ENCODE peak calls at places on chromosomes 16 and 17, in seven cellular contexts. One of them, this sample, is unnamed. For H3K4me1, the result is how much of the 10 kb centered on the place peaks cover.

GRCh38 chr16:83433201-83433600 is 374.6 kb upstream of the HSBP1 start:
- DNase-seq in uterus: no peak
- DNase-seq in A673: no peak
- DNase-seq in cardiac muscle cell: no peak
- DNase-seq in breast epithelium: no peak
- DNase-seq in GM23338: no peak
- DNase-seq in stomach: no peak
- DNase-seq in this sample: no peak

GRCh38 chr17:13806023-13806553 is 204.4 kb upstream of the HS3ST3A1 start:
- DNase-seq in cardiac muscle cell: no peak
- DNase-seq in GM23338: no peak
- DNase-seq in breast epithelium: no peak
- DNase-seq in stomach: no peak
- DNase-seq in uterus: no peak
- DNase-seq in A673: no peak
- DNase-seq in this sample: no peak

GRCh38 chr17:81193051-81193410 is 27.0 kb upstream of the AATK start:
- DNase-seq in uterus: no peak
- DNase-seq in breast epithelium: no peak
- DNase-seq in cardiac muscle cell: no peak
- DNase-seq in GM23338: no peak
- DNase-seq in A673: no peak
- DNase-seq in stomach: no peak
- DNase-seq in this sample: no peak

GRCh38 chr17:80619535-80620235 is 75.0 kb downstream of the RPTOR start:
- DNase-seq in cardiac muscle cell: no peak
- DNase-seq in GM23338: no peak
- DNase-seq in stomach: no peak
- DNase-seq in A673: no peak
- DNase-seq in uterus: no peak
- DNase-seq in breast epithelium: no peak
- DNase-seq in this sample: no peak

GRCh38 chr16:62041401-62041800 is 5.2 kb upstream of the CDH8 start:
- DNase-seq in breast epithelium: no peak
- DNase-seq in stomach: no peak
- DNase-seq in A673: peak
- DNase-seq in GM23338: peak
- DNase-seq in uterus: no peak
- DNase-seq in cardiac muscle cell: peak
- DNase-seq in this sample: no peak

GRCh38 chr16:2531696-2532493 is 687 bp upstream of the CEMP1 start:
- DNase-seq in breast epithelium: peak
- DNase-seq in uterus: peak
- DNase-seq in A673: peak
- DNase-seq in GM23338: peak
- DNase-seq in stomach: peak
- DNase-seq in cardiac muscle cell: peak
- DNase-seq in this sample: peak

GRCh38 chr17:62761884-62762283 is 46.2 kb downstream of the MARCHF10 start:
- DNase-seq in GM23338: peak
- DNase-seq in cardiac muscle cell: no peak
- DNase-seq in breast epithelium: no peak
- DNase-seq in A673: no peak
- DNase-seq in stomach: no peak
- DNase-seq in uterus: no peak
- DNase-seq in this sample: peak

GRCh38 chr16:53099318-53100130 is 44.7 kb downstream of the CHD9 start:
- DNase-seq in cardiac muscle cell: peak
- DNase-seq in GM23338: peak
- DNase-seq in breast epithelium: peak
- DNase-seq in uterus: peak
- DNase-seq in A673: peak
- DNase-seq in stomach: peak
- DNase-seq in this sample: peak

GRCh38 chr17:62049299-62049698 is 15.8 kb downstream of the MED13 start:
- DNase-seq in A673: no peak
- DNase-seq in cardiac muscle cell: no peak
- DNase-seq in GM23338: no peak
- DNase-seq in stomach: no peak
- DNase-seq in uterus: no peak
- DNase-seq in breast epithelium: no peak
- DNase-seq in this sample: no peak

GRCh38 chr17:45092932-45093430 is 31.9 kb downstream of the NMT1 start:
- DNase-seq in breast epithelium: peak
- DNase-seq in uterus: peak
- DNase-seq in GM23338: no peak
- DNase-seq in cardiac muscle cell: no peak
- DNase-seq in stomach: peak
- DNase-seq in A673: peak
- DNase-seq in this sample: peak

GRCh38 chr16:67666032-67666537 is 465 bp downstream of the ENKD1 start:
- DNase-seq in GM23338: peak
- DNase-seq in uterus: no peak
- DNase-seq in breast epithelium: no peak
- DNase-seq in cardiac muscle cell: peak
- DNase-seq in A673: no peak
- DNase-seq in stomach: no peak
- DNase-seq in this sample: peak

GRCh38 chr16:88599092-88599733 is 29.0 kb downstream of the ZC3H18 start:
- DNase-seq in A673: no peak
- DNase-seq in GM23338: no peak
- DNase-seq in cardiac muscle cell: no peak
- DNase-seq in stomach: peak
- DNase-seq in uterus: peak
- DNase-seq in breast epithelium: no peak
- DNase-seq in this sample: no peak

GRCh38 chr17:61600621-61601020 is 9.6 kb upstream of the NACA2 start:
- DNase-seq in uterus: no peak
- DNase-seq in stomach: no peak
- DNase-seq in cardiac muscle cell: no peak
- DNase-seq in GM23338: no peak
- DNase-seq in A673: no peak
- DNase-seq in breast epithelium: no peak
- DNase-seq in this sample: no peak

GRCh38 chr16:19698480-19699465 is 19.3 kb downstream of the KNOP1 start:
- DNase-seq in breast epithelium: no peak
- DNase-seq in uterus: no peak
- DNase-seq in stomach: no peak
- DNase-seq in cardiac muscle cell: no peak
- DNase-seq in A673: no peak
- DNase-seq in GM23338: no peak
- DNase-seq in this sample: no peak

GRCh38 chr16:19294156-19294649 is 8.7 kb downstream of the CLEC19A start:
- DNase-seq in GM23338: no peak
- DNase-seq in uterus: peak
- DNase-seq in A673: no peak
- DNase-seq in breast epithelium: no peak
- DNase-seq in cardiac muscle cell: no peak
- DNase-seq in stomach: no peak
- DNase-seq in this sample: no peak

GRCh38 chr16:71473891-71474290 is 11.8 kb upstream of the ZNF23 start:
- DNase-seq in A673: no peak
- DNase-seq in breast epithelium: no peak
- DNase-seq in stomach: no peak
- DNase-seq in GM23338: no peak
- DNase-seq in cardiac muscle cell: no peak
- DNase-seq in uterus: no peak
- DNase-seq in this sample: no peak

GRCh38 chr16:78686601-78687000 is 587.1 kb downstream of the WWOX start:
- DNase-seq in cardiac muscle cell: no peak
- DNase-seq in breast epithelium: no peak
- DNase-seq in stomach: no peak
- DNase-seq in GM23338: no peak
- DNase-seq in A673: no peak
- DNase-seq in uterus: no peak
- DNase-seq in this sample: no peak

GRCh38 chr17:11642655-11643054 is 44.4 kb downstream of the DNAH9 start:
- DNase-seq in breast epithelium: no peak
- DNase-seq in A673: peak
- DNase-seq in stomach: no peak
- DNase-seq in uterus: no peak
- DNase-seq in GM23338: no peak
- DNase-seq in cardiac muscle cell: no peak
- DNase-seq in this sample: no peak

GRCh38 chr16:80231888-80232287 is 308.9 kb upstream of the DYNLRB2 start:
- DNase-seq in breast epithelium: no peak
- DNase-seq in stomach: no peak
- DNase-seq in GM23338: no peak
- DNase-seq in cardiac muscle cell: no peak
- DNase-seq in A673: no peak
- DNase-seq in uterus: no peak
- DNase-seq in this sample: no peak

GRCh38 chr17:16882243-16882925 is 89.5 kb downstream of the TNFRSF13B start:
- DNase-seq in A673: no peak
- DNase-seq in GM23338: no peak
- DNase-seq in uterus: no peak
- DNase-seq in cardiac muscle cell: no peak
- DNase-seq in stomach: no peak
- DNase-seq in breast epithelium: no peak
- DNase-seq in this sample: no peak
- H3K4me1 ChIP-seq in A673: under half
- H3K4me1 ChIP-seq in GM23338: under half
- H3K4me1 ChIP-seq in uterus: under half
- H3K4me1 ChIP-seq in cardiac muscle cell: under half
- H3K4me1 ChIP-seq in stomach: under half
- H3K4me1 ChIP-seq in breast epithelium: under half
- H3K4me1 ChIP-seq in this sample: under half

GRCh38 chr16:16099320-16099719 is 124.0 kb downstream of the ABCC6 start:
- DNase-seq in stomach: no peak
- DNase-seq in breast epithelium: no peak
- DNase-seq in GM23338: no peak
- DNase-seq in cardiac muscle cell: no peak
- DNase-seq in uterus: no peak
- DNase-seq in A673: no peak
- DNase-seq in this sample: no peak

GRCh38 chr16:16101585-16101984 is 121.7 kb downstream of the ABCC6 start:
- DNase-seq in GM23338: no peak
- DNase-seq in breast epithelium: no peak
- DNase-seq in A673: no peak
- DNase-seq in stomach: no peak
- DNase-seq in cardiac muscle cell: no peak
- DNase-seq in uterus: no peak
- DNase-seq in this sample: no peak

GRCh38 chr16:16105646-16106045 is 117.6 kb downstream of the ABCC6 start:
- DNase-seq in breast epithelium: no peak
- DNase-seq in uterus: no peak
- DNase-seq in cardiac muscle cell: no peak
- DNase-seq in GM23338: no peak
- DNase-seq in stomach: no peak
- DNase-seq in A673: no peak
- DNase-seq in this sample: no peak

GRCh38 chr16:16100631-16101030 is 122.7 kb downstream of the ABCC6 start:
- DNase-seq in breast epithelium: no peak
- DNase-seq in GM23338: no peak
- DNase-seq in cardiac muscle cell: no peak
- DNase-seq in uterus: no peak
- DNase-seq in A673: no peak
- DNase-seq in stomach: no peak
- DNase-seq in this sample: no peak

DNA sequence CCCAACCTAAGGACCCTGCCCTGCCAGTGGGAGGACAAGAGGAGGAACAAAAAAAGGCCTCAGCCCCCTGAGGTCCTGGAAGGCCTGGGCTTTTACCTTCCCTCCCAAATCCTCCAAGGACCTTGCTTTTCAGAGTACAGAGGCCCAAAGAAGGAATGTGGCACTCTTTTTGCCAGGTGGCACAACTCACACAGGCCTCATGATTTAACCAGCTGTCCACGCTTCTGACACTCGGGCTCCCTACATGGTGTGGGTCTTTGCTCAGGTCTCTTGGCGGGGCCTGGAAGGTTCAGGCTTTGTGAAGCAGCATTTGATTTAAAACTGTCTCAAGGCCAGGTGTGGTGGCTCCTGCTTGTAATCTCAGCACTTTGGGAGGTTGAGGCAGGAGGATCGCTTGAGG is 120.6 kb downstream of the ABCC6 start:
- DNase-seq in stomach: no peak
- DNase-seq in GM23338: no peak
- DNase-seq in A673: no peak
- DNase-seq in uterus: no peak
- DNase-seq in breast epithelium: no peak
- DNase-seq in cardiac muscle cell: no peak
- DNase-seq in this sample: no peak
- H3K4me1 ChIP-seq in stomach: under half
- H3K4me1 ChIP-seq in GM23338: under half
- H3K4me1 ChIP-seq in A673: under half
- H3K4me1 ChIP-seq in uterus: under half
- H3K4me1 ChIP-seq in breast epithelium: under half
- H3K4me1 ChIP-seq in cardiac muscle cell: under half
- H3K4me1 ChIP-seq in this sample: under half

GRCh38 chr17:29093090-29093871 is 50.3 kb downstream of the PIPOX start:
- DNase-seq in stomach: no peak
- DNase-seq in GM23338: no peak
- DNase-seq in breast epithelium: no peak
- DNase-seq in uterus: no peak
- DNase-seq in cardiac muscle cell: no peak
- DNase-seq in A673: no peak
- DNase-seq in this sample: no peak

GRCh38 chr17:29090746-29091395 is 47.9 kb downstream of the PIPOX start:
- DNase-seq in uterus: no peak
- DNase-seq in cardiac muscle cell: no peak
- DNase-seq in GM23338: no peak
- DNase-seq in stomach: no peak
- DNase-seq in A673: peak
- DNase-seq in breast epithelium: no peak
- DNase-seq in this sample: peak

GRCh38 chr17:29094101-29094708 is 51.3 kb downstream of the PIPOX start:
- DNase-seq in stomach: no peak
- DNase-seq in GM23338: no peak
- DNase-seq in uterus: no peak
- DNase-seq in A673: no peak
- DNase-seq in breast epithelium: no peak
- DNase-seq in cardiac muscle cell: no peak
- DNase-seq in this sample: no peak

GRCh38 chr17:29089601-29090044 is 46.7 kb downstream of the PIPOX start:
- DNase-seq in cardiac muscle cell: no peak
- DNase-seq in breast epithelium: no peak
- DNase-seq in A673: no peak
- DNase-seq in stomach: no peak
- DNase-seq in GM23338: no peak
- DNase-seq in uterus: no peak
- DNase-seq in this sample: no peak

GRCh38 chr17:29091591-29092291 is 48.8 kb downstream of the PIPOX start:
- DNase-seq in uterus: no peak
- DNase-seq in A673: no peak
- DNase-seq in GM23338: no peak
- DNase-seq in cardiac muscle cell: no peak
- DNase-seq in breast epithelium: no peak
- DNase-seq in stomach: no peak
- DNase-seq in this sample: peak
- H3K4me1 ChIP-seq in uterus: under half
- H3K4me1 ChIP-seq in A673: under half
- H3K4me1 ChIP-seq in GM23338: under half
- H3K4me1 ChIP-seq in cardiac muscle cell: under half
- H3K4me1 ChIP-seq in breast epithelium: under half
- H3K4me1 ChIP-seq in stomach: under half
- H3K4me1 ChIP-seq in this sample: under half

DNA sequence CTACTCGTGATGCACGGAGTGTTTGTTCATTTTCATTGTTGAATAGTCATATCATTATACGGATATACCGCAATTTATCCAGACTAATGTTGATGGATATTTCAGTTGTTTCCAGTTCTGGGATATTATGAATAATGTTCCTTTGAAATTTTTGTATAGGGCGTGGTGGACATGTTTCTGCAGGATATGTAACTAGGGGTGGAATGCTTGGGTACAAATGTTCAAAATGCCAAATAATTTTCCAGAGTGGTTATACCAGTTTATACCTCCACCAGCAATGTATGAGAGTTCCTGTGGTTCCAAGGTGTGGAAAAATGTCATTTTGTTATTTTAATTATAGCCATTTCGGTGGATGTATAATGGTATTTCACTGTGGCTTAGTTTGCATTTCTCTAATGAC is 53.6 kb downstream of the NUP88 start:
- DNase-seq in cardiac muscle cell: no peak
- DNase-seq in A673: no peak
- DNase-seq in uterus: no peak
- DNase-seq in stomach: no peak
- DNase-seq in GM23338: no peak
- DNase-seq in breast epithelium: no peak
- DNase-seq in this sample: no peak
- H3K4me1 ChIP-seq in cardiac muscle cell: under half
- H3K4me1 ChIP-seq in A673: under half
- H3K4me1 ChIP-seq in uterus: under half
- H3K4me1 ChIP-seq in stomach: under half
- H3K4me1 ChIP-seq in GM23338: under half
- H3K4me1 ChIP-seq in breast epithelium: under half
- H3K4me1 ChIP-seq in this sample: under half